ENCODE peak calls at places on chromosome 21, in six cellular contexts. One of them, this sample, is unnamed.

GRCh38 chr21:17270234-17270633 is 242.6 kb upstream of the CXADR start:
- DNase-seq in mammary epithelial cell: peak; percentile 13
- DNase-seq in cardiac muscle cell: peak; percentile 62
- DNase-seq in lung: no peak
- DNase-seq in upper lobe of left lung: no peak
- DNase-seq in lower lobe of right lung: no peak
- DNase-seq in this sample: no peak

GRCh38 chr21:28538987-28539622 is 453.6 kb downstream of the LTN1 start:
- DNase-seq in cardiac muscle cell: no peak
- DNase-seq in lung: no peak
- DNase-seq in lower lobe of right lung: no peak
- DNase-seq in upper lobe of left lung: no peak
- DNase-seq in mammary epithelial cell: peak; percentile 69
- DNase-seq in this sample: no peak

GRCh38 chr21:32094792-32095191 is 184.1 kb downstream of the MIS18A start:
- DNase-seq in mammary epithelial cell: no peak
- DNase-seq in lower lobe of right lung: no peak
- DNase-seq in upper lobe of left lung: no peak
- DNase-seq in cardiac muscle cell: no peak
- DNase-seq in lung: no peak
- DNase-seq in this sample: no peak

GRCh38 chr21:28459193-28459592 is 533.5 kb downstream of the LTN1 start:
- DNase-seq in cardiac muscle cell: no peak
- DNase-seq in upper lobe of left lung: no peak
- DNase-seq in mammary epithelial cell: no peak
- DNase-seq in lower lobe of right lung: no peak
- DNase-seq in lung: no peak
- DNase-seq in this sample: no peak

GRCh38 chr21:46634966-46635323 is 529 bp upstream of the PRMT2 start:
- DNase-seq in cardiac muscle cell: peak; percentile 76
- DNase-seq in lower lobe of right lung: peak; percentile 78
- DNase-seq in mammary epithelial cell: peak; percentile 60
- DNase-seq in upper lobe of left lung: peak; percentile 52
- DNase-seq in lung: peak; percentile 74
- DNase-seq in this sample: no peak

GRCh38 chr21:35382696-35383095 is 333.6 kb upstream of the RUNX1 start:
- DNase-seq in upper lobe of left lung: no peak
- DNase-seq in lower lobe of right lung: no peak
- DNase-seq in cardiac muscle cell: no peak
- DNase-seq in lung: no peak
- DNase-seq in mammary epithelial cell: no peak
- DNase-seq in this sample: no peak

GRCh38 chr21:40507978-40508377 is 339.0 kb downstream of the DSCAM start:
- DNase-seq in cardiac muscle cell: no peak
- DNase-seq in upper lobe of left lung: no peak
- DNase-seq in mammary epithelial cell: peak; percentile 71
- DNase-seq in lung: no peak
- DNase-seq in lower lobe of right lung: no peak
- DNase-seq in this sample: no peak

GRCh38 chr21:27158967-27159366 is 192.1 kb upstream of the ADAMTS5 start:
- DNase-seq in lower lobe of right lung: no peak
- DNase-seq in cardiac muscle cell: no peak
- DNase-seq in upper lobe of left lung: no peak
- DNase-seq in lung: no peak
- DNase-seq in mammary epithelial cell: no peak
- DNase-seq in this sample: no peak

GRCh38 chr21:46099476-46099875 is 1.6 kb downstream of the COL6A2 start:
- DNase-seq in lower lobe of right lung: peak; percentile 42
- DNase-seq in upper lobe of left lung: peak; percentile 20
- DNase-seq in mammary epithelial cell: no peak
- DNase-seq in lung: peak; percentile 28
- DNase-seq in cardiac muscle cell: no peak
- DNase-seq in this sample: no peak

GRCh38 chr21:26572668-26573381 is at the start of gene CYYR1:
- DNase-seq in mammary epithelial cell: peak; percentile 22
- DNase-seq in lower lobe of right lung: peak; percentile 48
- DNase-seq in lung: no peak
- DNase-seq in upper lobe of left lung: peak; percentile 22
- DNase-seq in cardiac muscle cell: peak; percentile 70
- DNase-seq in this sample: no peak

GRCh38 chr21:15437873-15438272 is 291.9 kb upstream of the USP25 start:
- DNase-seq in lung: no peak
- DNase-seq in upper lobe of left lung: no peak
- DNase-seq in mammary epithelial cell: peak; percentile 84
- DNase-seq in lower lobe of right lung: no peak
- DNase-seq in cardiac muscle cell: no peak
- DNase-seq in this sample: no peak

GRCh38 chr21:33670076-33670475 is 27.8 kb downstream of the ITSN1 start:
- DNase-seq in mammary epithelial cell: peak; percentile 14
- DNase-seq in lower lobe of right lung: no peak
- DNase-seq in cardiac muscle cell: no peak
- DNase-seq in lung: no peak
- DNase-seq in upper lobe of left lung: no peak
- DNase-seq in this sample: no peak

GRCh38 chr21:41926068-41926806 is 27.6 kb downstream of the C2CD2 start:
- DNase-seq in lung: no peak
- DNase-seq in upper lobe of left lung: peak; percentile 37
- DNase-seq in lower lobe of right lung: no peak
- DNase-seq in mammary epithelial cell: peak; percentile 52
- DNase-seq in cardiac muscle cell: no peak
- DNase-seq in this sample: no peak

GRCh38 chr21:41926807-41927171 is 27.0 kb downstream of the C2CD2 start:
- DNase-seq in upper lobe of left lung: no peak
- DNase-seq in lower lobe of right lung: no peak
- DNase-seq in cardiac muscle cell: no peak
- DNase-seq in lung: no peak
- DNase-seq in mammary epithelial cell: no peak
- DNase-seq in this sample: no peak

GRCh38 chr21:41921089-41921819 is 32.6 kb downstream of the C2CD2 start:
- DNase-seq in mammary epithelial cell: no peak
- DNase-seq in lower lobe of right lung: no peak
- DNase-seq in upper lobe of left lung: peak; percentile 19
- DNase-seq in cardiac muscle cell: no peak
- DNase-seq in lung: no peak
- DNase-seq in this sample: no peak

GRCh38 chr21:41924355-41924754 is 29.5 kb downstream of the C2CD2 start:
- DNase-seq in cardiac muscle cell: no peak
- DNase-seq in mammary epithelial cell: no peak
- DNase-seq in upper lobe of left lung: no peak
- DNase-seq in lung: no peak
- DNase-seq in lower lobe of right lung: no peak
- DNase-seq in this sample: no peak

DNA sequence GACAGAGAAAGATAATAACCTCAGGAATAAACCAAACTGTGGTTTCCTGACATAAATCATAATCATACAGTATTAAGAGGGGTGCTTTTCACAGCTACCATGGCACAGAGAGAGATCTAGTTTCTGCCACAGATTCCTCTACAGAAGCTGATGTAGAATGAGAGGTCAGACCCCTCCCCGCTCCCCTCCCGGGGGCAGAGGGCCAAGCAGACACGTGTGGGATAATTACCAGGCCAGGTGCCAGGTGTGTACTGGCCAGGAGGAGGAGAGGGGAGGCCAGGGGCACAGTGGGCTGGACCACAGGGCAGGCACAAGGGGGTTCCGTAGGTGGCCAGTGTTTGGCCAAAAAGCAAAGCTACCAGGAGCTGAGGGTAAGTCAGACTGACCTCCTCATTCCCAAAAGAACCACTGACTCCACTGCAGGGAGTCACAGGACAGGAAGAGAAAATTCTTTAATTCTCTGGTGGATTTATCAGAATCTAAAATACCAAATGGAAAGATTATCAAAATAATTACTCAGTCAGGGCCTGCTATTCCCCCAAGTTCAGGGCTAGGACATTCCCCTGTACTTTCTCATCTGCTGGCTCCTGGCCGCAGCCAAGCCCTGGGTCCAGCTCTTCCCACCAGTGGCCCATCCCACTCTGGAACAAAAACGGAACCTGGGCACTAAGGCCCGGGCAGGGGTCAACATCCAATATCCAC is 30.0 kb downstream of the C2CD2 start:
- DNase-seq in mammary epithelial cell: no peak
- DNase-seq in upper lobe of left lung: no peak
- DNase-seq in lung: no peak
- DNase-seq in lower lobe of right lung: no peak
- DNase-seq in cardiac muscle cell: no peak
- DNase-seq in this sample: no peak
- H3K4me1 ChIP-seq in mammary epithelial cell: peaks cover 52% of the 10 kb centered on the region
- H3K4me1 ChIP-seq in upper lobe of left lung: peaks cover 49% of the 10 kb centered on the region
- H3K4me1 ChIP-seq in lung: peaks cover 15% of the 10 kb centered on the region
- H3K4me1 ChIP-seq in lower lobe of right lung: peaks cover 50% of the 10 kb centered on the region
- H3K4me1 ChIP-seq in cardiac muscle cell: peaks cover 3% of the 10 kb centered on the region
- H3K4me1 ChIP-seq in this sample: peaks cover 17% of the 10 kb centered on the region

GRCh38 chr21:41642399-41642798 is 124.5 kb downstream of the RIPK4 start:
- DNase-seq in lower lobe of right lung: no peak
- DNase-seq in cardiac muscle cell: no peak
- DNase-seq in mammary epithelial cell: no peak
- DNase-seq in upper lobe of left lung: no peak
- DNase-seq in lung: no peak
- DNase-seq in this sample: no peak
- H3K27ac ChIP-seq in lower lobe of right lung: peak overlapping the region; percentile 60
- H3K27ac ChIP-seq in cardiac muscle cell: no peak overlapping the region
- H3K27ac ChIP-seq in mammary epithelial cell: peak overlapping the region; percentile 97
- H3K27ac ChIP-seq in upper lobe of left lung: peak overlapping the region; percentile 55
- H3K27ac ChIP-seq in lung: peak overlapping the region; percentile 45
- H3K27ac ChIP-seq in this sample: peak overlapping the region; percentile 73

DNA sequence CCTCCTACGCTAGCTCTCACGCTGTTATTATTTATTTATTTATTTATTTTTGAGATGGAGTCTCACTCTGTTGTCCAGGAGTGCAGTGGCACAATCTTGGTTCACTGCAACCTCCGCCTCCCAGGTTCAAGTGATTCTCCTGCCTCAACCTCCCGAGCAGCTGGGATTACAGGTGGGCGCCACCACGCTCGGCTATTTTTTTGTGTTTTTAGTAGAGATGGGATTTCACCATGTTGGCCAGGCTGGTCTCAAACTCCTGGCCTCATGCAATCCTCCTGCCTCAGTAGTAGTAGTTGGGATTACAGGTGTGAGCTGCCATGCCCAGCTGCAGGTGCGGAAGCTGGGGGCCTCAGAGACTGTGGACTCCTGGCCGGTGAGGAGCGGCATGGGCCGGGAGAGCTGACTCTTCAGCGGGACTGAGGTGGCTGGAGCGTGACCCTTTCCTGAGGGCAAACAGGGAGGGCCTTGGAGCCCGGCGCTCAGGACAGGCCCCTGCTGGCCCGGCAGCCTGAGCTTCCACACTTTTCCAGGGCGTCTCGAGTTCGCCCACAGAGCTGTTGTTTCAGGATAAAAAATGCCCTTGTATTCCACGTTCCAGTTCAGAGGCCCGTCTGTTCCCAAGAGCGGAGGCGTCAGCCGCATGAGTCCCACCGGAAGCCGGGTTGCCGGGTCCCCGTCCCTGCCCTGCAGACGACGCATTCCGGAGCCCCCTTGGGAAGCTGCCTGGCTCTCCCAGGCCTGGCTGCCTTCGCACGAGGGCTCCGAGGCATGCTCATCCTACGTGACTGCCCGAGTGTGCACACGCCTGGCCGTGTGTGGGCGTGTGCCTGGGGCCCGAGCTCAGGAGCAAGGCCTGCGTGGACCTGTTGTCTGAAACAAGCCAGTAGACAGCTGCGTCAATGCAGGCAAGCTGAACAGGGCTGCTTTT is 126.2 kb downstream of the SIK1 start:
- DNase-seq in mammary epithelial cell: peak; percentile 88
- DNase-seq in lower lobe of right lung: peak; percentile 38
- DNase-seq in lung: no peak
- DNase-seq in cardiac muscle cell: no peak
- DNase-seq in upper lobe of left lung: no peak
- DNase-seq in this sample: no peak
- TF ChIP-seq CTCF in mammary epithelial cell: no peak
- TF ChIP-seq CTCF in lower lobe of right lung: no peak
- TF ChIP-seq CTCF in lung: no peak
- TF ChIP-seq CTCF in cardiac muscle cell: no peak
- TF ChIP-seq CTCF in upper lobe of left lung: no peak
- TF ChIP-seq CTCF in this sample: no peak

GRCh38 chr21:22552390-22552789 is 1554.2 kb downstream of the NCAM2 start:
- DNase-seq in mammary epithelial cell: no peak
- DNase-seq in lower lobe of right lung: no peak
- DNase-seq in lung: no peak
- DNase-seq in cardiac muscle cell: no peak
- DNase-seq in upper lobe of left lung: no peak
- DNase-seq in this sample: no peak

GRCh38 chr21:22561946-22562345 is 1563.7 kb downstream of the NCAM2 start:
- DNase-seq in lung: no peak
- DNase-seq in cardiac muscle cell: no peak
- DNase-seq in upper lobe of left lung: no peak
- DNase-seq in lower lobe of right lung: no peak
- DNase-seq in mammary epithelial cell: no peak
- DNase-seq in this sample: no peak

GRCh38 chr21:22554690-22555316 is 1556.6 kb downstream of the NCAM2 start:
- DNase-seq in lung: no peak
- DNase-seq in lower lobe of right lung: no peak
- DNase-seq in upper lobe of left lung: no peak
- DNase-seq in cardiac muscle cell: no peak
- DNase-seq in mammary epithelial cell: no peak
- DNase-seq in this sample: no peak

DNA sequence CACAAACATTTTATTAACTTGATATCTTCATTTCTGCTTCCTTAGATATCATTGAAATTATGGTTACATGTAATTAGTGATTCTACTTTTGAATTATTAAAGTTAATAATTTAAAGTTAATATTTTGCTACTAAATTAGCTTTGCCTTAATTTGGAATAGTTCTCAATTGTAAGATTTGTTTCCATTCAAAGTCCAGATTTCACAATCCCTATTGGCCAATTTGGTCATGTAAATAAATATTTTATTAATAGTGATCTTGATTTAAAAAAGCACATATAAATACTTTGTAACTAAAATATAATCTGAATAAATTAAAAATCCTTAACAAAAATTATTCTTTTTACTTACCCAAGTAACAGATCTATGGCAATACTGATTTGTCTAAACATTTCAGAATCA is 1558.6 kb downstream of the NCAM2 start:
- DNase-seq in mammary epithelial cell: no peak
- DNase-seq in cardiac muscle cell: no peak
- DNase-seq in upper lobe of left lung: no peak
- DNase-seq in lower lobe of right lung: no peak
- DNase-seq in lung: no peak
- DNase-seq in this sample: no peak
- H3K4me1 ChIP-seq in mammary epithelial cell: no peaks in the 10 kb centered on the region
- H3K4me1 ChIP-seq in cardiac muscle cell: no peaks in the 10 kb centered on the region
- H3K4me1 ChIP-seq in upper lobe of left lung: no peaks in the 10 kb centered on the region
- H3K4me1 ChIP-seq in lower lobe of right lung: no peaks in the 10 kb centered on the region
- H3K4me1 ChIP-seq in lung: no peaks in the 10 kb centered on the region
- H3K4me1 ChIP-seq in this sample: no peaks in the 10 kb centered on the region

This sample was measured in esophagus squamous epithelium.